ENCODE peak calls at places on chromosomes 7 and 10, in nine cellular contexts. G, A, H, E, F, M, C, K and Y are unnamed samples.

GRCh38 chr10:127996586-127996985 is 89.7 kb downstream of the PTPRE start:
- DNase-seq in G (peak; percentile 88), A (peak; percentile 7), H (no peak), E (no peak), F (peak; percentile 42), M (no peak), C (no peak), K (no peak), Y (no peak)

GRCh38 chr7:116527521-116527920 is 2.7 kb downstream of the CAV1 start:
- DNase-seq in G (no peak), A (no peak), H (no peak), E (no peak), F (no peak), M (no peak), C (no peak), K (no peak), Y (no peak)

GRCh38 chr10:109474817-109475216 is 448.5 kb downstream of the XPNPEP1 start:
- DNase-seq in G (no peak), A (no peak), H (no peak), E (no peak), F (no peak), M (peak; percentile 16), C (no peak), K (no peak), Y (no peak)

GRCh38 chr7:1355568-1356340 is 103.5 kb downstream of the MICALL2 start:
- DNase-seq in G (peak; percentile 40), A (no peak), H (no peak), E (no peak), F (no peak), M (peak; percentile 72), C (no peak), K (no peak), Y (no peak)

GRCh38 chr10:15309221-15309620 is 61.9 kb downstream of the FAM171A1 start:
- DNase-seq in G (no peak), A (no peak), H (no peak), E (no peak), F (no peak), M (no peak), C (no peak), K (no peak), Y (no peak)

GRCh38 chr10:75159519-75159918 is 48.1 kb downstream of the SAMD8 start:
- DNase-seq in G (no peak), A (no peak), H (no peak), E (no peak), F (no peak), M (no peak), C (no peak), K (no peak), Y (no peak)

GRCh38 chr7:110358028-110358427 is 732.9 kb upstream of the LRRN3 start:
- DNase-seq in G (no peak), A (no peak), H (no peak), E (no peak), F (no peak), M (no peak), C (no peak), K (no peak), Y (no peak)

GRCh38 chr10:12719365-12719764 is 282.1 kb downstream of the CCDC3 start:
- DNase-seq in G (no peak), A (no peak), H (no peak), E (no peak), F (no peak), M (no peak), C (no peak), K (no peak), Y (no peak)

GRCh38 chr10:126350216-126350992 is 37.9 kb downstream of the ADAM12 start:
- DNase-seq in G (no peak), A (no peak), H (no peak), E (no peak), F (no peak), M (no peak), C (no peak), K (no peak), Y (no peak)

GRCh38 chr7:81769891-81770818 is at the start of gene HGF:
- DNase-seq in G (peak; percentile 83), A (peak; percentile 7), H (no peak), E (no peak), F (peak; percentile 58), M (peak; percentile 8), C (peak; percentile 78), K (no peak), Y (no peak)

GRCh38 chr10:9762966-9763656 is 1254.6 kb upstream of the CELF2 start:
- DNase-seq in G (no peak), A (no peak), H (no peak), E (no peak), F (no peak), M (no peak), C (no peak), K (no peak), Y (no peak)

GRCh38 chr10:18460061-18460460 is 191.3 kb downstream of the NSUN6 start:
- DNase-seq in G (no peak), A (no peak), H (no peak), E (no peak), F (no peak), M (no peak), C (no peak), K (no peak), Y (no peak)